ENCODE peak calls at places on chromosomes 6 and 20, in seven cellular contexts. B is foreskin keratinocyte; Z is ovary; Q is transverse colon; D is left lung; U is AG04450; X is CD8-positive, alpha-beta T cell. E is an unnamed sample.

GRCh38 chr6:80077067-80077466 is 29.4 kb upstream of the BCKDHB start:
- DNase-seq in B (no peak), Z (no peak), Q (no peak), D (no peak), U (no peak), X (no peak), E (no peak)

GRCh38 chr6:24330137-24330732 is 27.6 kb downstream of the DCDC2 start:
- DNase-seq in B (no peak), Z (no peak), Q (no peak), D (no peak), U (no peak), X (no peak), E (no peak)

GRCh38 chr6:35473075-35473848 is 5.1 kb downstream of the RPL10A start:
- DNase-seq in B (no peak), Z (no peak), Q (no peak), D (no peak), U (no peak), X (no peak), E (no peak)

GRCh38 chr20:43765933-43766332 is 39.1 kb upstream of the GTSF1L start:
- DNase-seq in B (no peak), Z (no peak), Q (no peak), D (no peak), U (no peak), X (no peak), E (no peak)

GRCh38 chr6:103534107-103534506 is 1325.6 kb downstream of the HACE1 start:
- DNase-seq in B (no peak), Z (no peak), Q (no peak), D (no peak), U (no peak), X (no peak), E (no peak)

GRCh38 chr20:12012241-12013222 is 94.8 kb downstream of the BTBD3 start:
- DNase-seq in B (peak; percentile 10), Z (no peak), Q (peak; percentile 35), D (no peak), U (peak; percentile 11), X (no peak), E (no peak)

GRCh38 chr6:89895273-89895874 is 1.1 kb downstream of the GJA10 start:
- DNase-seq in B (peak; percentile 6), Z (no peak), Q (no peak), D (no peak), U (peak; percentile 20), X (no peak), E (no peak)

GRCh38 chr20:37416202-37417145 is 70.5 kb downstream of the SRC start:
- DNase-seq in B (no peak), Z (no peak), Q (no peak), D (no peak), U (no peak), X (no peak), E (no peak)

GRCh38 chr6:42915737-42916136 is at the start of gene PTCRA:
- DNase-seq in B (no peak), Z (no peak), Q (no peak), D (no peak), U (no peak), X (no peak), E (no peak)

GRCh38 chr6:111758608-111759293 is 114.5 kb downstream of the FYN start:
- DNase-seq in B (no peak), Z (no peak), Q (no peak), D (no peak), U (no peak), X (peak; percentile 54), E (no peak)

GRCh38 chr6:26122793-26123674 is 35.8 kb downstream of the HFE start:
- DNase-seq in B (peak; percentile 95), Z (peak; percentile 92), Q (peak; percentile 97), D (peak; percentile 95), U (peak; percentile 93), X (peak; percentile 97), E (peak; percentile 94)

GRCh38 chr6:21823371-21823770 is 229.8 kb downstream of the SOX4 start:
- DNase-seq in B (no peak), Z (no peak), Q (no peak), D (no peak), U (no peak), X (no peak), E (no peak)

GRCh38 chr6:21826031-21826430 is 232.5 kb downstream of the SOX4 start:
- DNase-seq in B (no peak), Z (no peak), Q (no peak), D (no peak), U (no peak), X (no peak), E (no peak)

GRCh38 chr6:21827425-21828192 is 234.1 kb downstream of the SOX4 start:
- DNase-seq in B (no peak), Z (no peak), Q (no peak), D (no peak), U (no peak), X (no peak), E (no peak)

GRCh38 chr6:21826460-21826859 is 232.9 kb downstream of the SOX4 start:
- DNase-seq in B (no peak), Z (no peak), Q (no peak), D (no peak), U (no peak), X (no peak), E (no peak)

GRCh38 chr6:21824431-21825180 is 231.1 kb downstream of the SOX4 start:
- DNase-seq in B (no peak), Z (no peak), Q (no peak), D (no peak), U (no peak), X (no peak), E (no peak)
- H3K27ac ChIP-seq in B (no peak overlapping the region), Z (no peak overlapping the region), Q (no peak overlapping the region), D (no peak overlapping the region), U (no peak overlapping the region), X (no peak overlapping the region), E (no peak overlapping the region)

GRCh38 chr20:51357543-51357942 is 185.0 kb downstream of the NFATC2 start:
- DNase-seq in B (no peak), Z (no peak), Q (no peak), D (no peak), U (no peak), X (no peak), E (no peak)

GRCh38 chr20:51356871-51357270 is 185.6 kb downstream of the NFATC2 start:
- DNase-seq in B (no peak), Z (no peak), Q (no peak), D (no peak), U (no peak), X (no peak), E (no peak)

GRCh38 chr20:51352790-51353189 is 189.7 kb downstream of the NFATC2 start:
- DNase-seq in B (no peak), Z (no peak), Q (no peak), D (no peak), U (no peak), X (no peak), E (no peak)

GRCh38 chr20:51354191-51354768 is 188.2 kb downstream of the NFATC2 start:
- DNase-seq in B (no peak), Z (no peak), Q (no peak), D (no peak), U (no peak), X (no peak), E (no peak)

DNA sequence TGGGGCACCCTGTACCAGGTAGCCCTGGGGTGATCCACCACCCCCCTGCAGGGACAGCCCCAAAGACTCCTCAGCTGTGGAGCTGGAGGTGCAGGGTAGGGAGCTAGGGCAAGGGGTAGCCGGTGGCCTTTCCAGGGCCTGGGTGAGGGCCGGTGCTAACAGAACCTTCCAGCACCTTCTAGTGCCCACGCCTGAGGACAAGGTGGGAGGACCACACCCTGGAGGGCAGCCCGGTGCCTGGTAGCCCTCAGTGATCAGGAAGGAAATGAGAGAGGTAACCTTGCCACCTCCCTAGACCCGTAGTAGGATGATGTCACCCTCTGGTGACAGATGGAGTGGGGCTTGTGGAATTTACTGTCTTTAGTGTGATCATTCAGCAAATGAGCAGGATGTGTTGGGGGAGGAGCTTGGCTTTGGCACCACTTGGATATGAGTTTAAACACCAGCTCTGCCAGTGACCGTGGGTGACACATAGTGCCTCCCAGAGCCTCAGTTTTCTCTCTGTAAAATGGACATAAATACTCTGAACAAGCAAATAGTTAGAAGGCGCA is 187.7 kb downstream of the NFATC2 start:
- DNase-seq in B (no peak), Z (no peak), Q (no peak), D (no peak), U (no peak), X (no peak), E (no peak)
- H3K27ac ChIP-seq in B (no peak overlapping the region), Z (no peak overlapping the region), Q (no peak overlapping the region), D (no peak overlapping the region), U (peak overlapping the region; percentile 84), X (no peak overlapping the region), E (no peak overlapping the region)

DNA sequence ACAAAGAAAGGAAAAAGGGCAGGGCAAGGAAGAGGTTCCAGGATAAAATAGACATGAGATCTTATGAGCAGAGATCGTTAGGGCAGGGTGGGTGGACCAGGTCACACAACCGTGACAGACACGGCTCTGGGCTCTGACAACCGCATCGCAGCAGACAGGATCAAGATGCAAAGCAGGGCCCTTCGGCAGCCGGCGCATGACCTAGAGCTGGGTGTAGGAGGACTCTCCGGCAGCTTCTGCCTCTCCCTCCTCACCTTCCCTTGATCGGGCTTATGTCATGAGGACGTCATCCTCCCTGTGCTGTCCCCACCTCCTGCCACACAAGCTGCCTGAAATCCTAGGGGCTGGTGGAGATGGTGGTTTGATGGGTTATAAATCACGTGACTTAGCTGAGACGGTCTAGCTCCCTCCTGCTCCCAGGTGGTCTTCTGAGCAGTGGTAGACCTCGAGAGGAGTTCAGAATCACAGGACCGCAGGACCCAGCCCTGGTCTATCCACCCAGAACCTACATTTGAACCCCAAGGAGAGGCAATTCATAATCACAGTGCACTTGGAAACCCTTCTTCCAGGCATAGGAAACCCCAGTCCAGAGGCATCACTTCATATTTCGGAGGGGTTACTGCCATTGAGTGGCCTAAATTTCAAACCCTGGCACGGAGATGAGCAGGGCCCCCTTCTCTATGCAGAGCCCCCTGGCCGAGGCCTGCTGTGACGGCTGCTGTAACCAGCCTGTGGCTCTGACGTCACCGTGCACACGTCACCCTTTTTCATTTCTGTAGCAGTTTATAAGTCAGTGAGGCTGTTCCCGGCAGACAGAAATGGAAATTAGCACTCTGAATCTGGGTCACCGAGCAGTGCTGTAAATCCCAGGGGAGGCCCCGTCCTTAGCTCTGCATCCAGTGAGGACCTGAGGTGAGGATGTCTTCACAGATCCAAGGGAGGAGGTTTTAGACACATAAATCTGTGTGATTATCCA is 8.7 kb upstream of the CCR6 start:
- DNase-seq in B (no peak), Z (no peak), Q (peak; percentile 67), D (no peak), U (no peak), X (peak; percentile 78), E (no peak)
- H3K27ac ChIP-seq in B (no peak overlapping the region), Z (no peak overlapping the region), Q (peak overlapping the region; percentile 65), D (no peak overlapping the region), U (no peak overlapping the region), X (no peak overlapping the region), E (no peak overlapping the region)

GRCh38 chr20:63104312-63105181 is 97.8 kb upstream of the BHLHE23 start:
- DNase-seq in B (no peak), Z (no peak), Q (no peak), D (no peak), U (no peak), X (no peak), E (no peak)

GRCh38 chr20:63106765-63107448 is 100.1 kb upstream of the BHLHE23 start:
- DNase-seq in B (no peak), Z (no peak), Q (no peak), D (no peak), U (no peak), X (no peak), E (no peak)

GRCh38 chr20:63103402-63104311 is 96.9 kb upstream of the BHLHE23 start:
- DNase-seq in B (peak; percentile 5), Z (no peak), Q (no peak), D (no peak), U (no peak), X (peak; percentile 45), E (no peak)

GRCh38 chr20:63106108-63106764 is 99.5 kb upstream of the BHLHE23 start:
- DNase-seq in B (no peak), Z (no peak), Q (peak; percentile 72), D (no peak), U (no peak), X (no peak), E (no peak)

GRCh38 chr20:63105211-63106107 is 98.7 kb upstream of the BHLHE23 start:
- DNase-seq in B (no peak), Z (no peak), Q (no peak), D (no peak), U (no peak), X (no peak), E (no peak)
- H3K27ac ChIP-seq in B (no peak overlapping the region), Z (no peak overlapping the region), Q (peak overlapping the region; percentile 68), D (no peak overlapping the region), U (no peak overlapping the region), X (no peak overlapping the region), E (no peak overlapping the region)